ENCODE peak calls at places on chromosomes 2 and 18, in five cellular contexts. J, M, H, G and W are unnamed samples. For H3K27me3 and H3K36me3, the result is how much of the 10 kb centered on the place peaks cover.

GRCh38 chr2:199932312-199932855 is 21.3 kb downstream of the C2orf69 start:
- DNase-seq in H (no peak), J (no peak), G (no peak), M (no peak), W (no peak)

GRCh38 chr2:63792523-63792922 is 49.2 kb upstream of the UGP2 start:
- DNase-seq in J (no peak), M (no peak), H (no peak), G (no peak), W (no peak)

GRCh38 chr2:86042256-86043168 is 63.2 kb downstream of the POLR1A start:
- DNase-seq in H (no peak), M (peak), G (no peak), J (no peak), W (no peak)

GRCh38 chr2:226760412-226761194 is 39.0 kb downstream of the IRS1 start:
- DNase-seq in G (no peak), M (no peak), J (no peak), H (no peak), W (no peak)

GRCh38 chr2:28340312-28341202 is 52.1 kb upstream of the FOSL2 start:
- DNase-seq in J (no peak), H (no peak), G (no peak), M (peak), W (peak)

GRCh38 chr2:74513605-74514367 is 464 bp upstream of the TLX2 start:
- DNase-seq in M (peak), J (peak), H (no peak), G (no peak), W (peak)

GRCh38 chr2:45278345-45279078 is 269.3 kb upstream of the SIX2 start:
- DNase-seq in M (no peak), J (no peak), H (no peak), G (no peak), W (no peak)

GRCh38 chr18:3451989-3452749 is 2.2 kb downstream of the TGIF1 start:
- DNase-seq in G (peak), M (peak), J (peak), H (no peak), W (peak)

GRCh38 chr2:182144780-182145170 is 159.1 kb downstream of the PPP1R1C start:
- DNase-seq in J (no peak), H (no peak), G (no peak), M (no peak), W (peak)

GRCh38 chr2:149991576-149991975 is 404.0 kb upstream of the MMADHC start:
- DNase-seq in G (no peak), J (no peak), H (no peak), M (no peak), W (no peak)

GRCh38 chr2:235105821-235106359 is 154.1 kb downstream of the SH3BP4 start:
- DNase-seq in H (no peak), M (no peak), J (no peak), G (no peak), W (no peak)

GRCh38 chr18:8947576-8947975 is 154.9 kb upstream of the NDUFV2 start:
- DNase-seq in H (no peak), M (no peak), G (no peak), J (no peak), W (no peak)

GRCh38 chr2:142867161-142867560 is 10.3 kb upstream of the KYNU start:
- DNase-seq in G (no peak), M (no peak), H (no peak), J (no peak), W (no peak)

GRCh38 chr2:17309741-17310339 is 208.4 kb downstream of the RAD51AP2 start:
- DNase-seq in H (peak), J (peak), M (no peak), G (no peak), W (no peak)

GRCh38 chr2:201952212-201952611 is 81.4 kb upstream of the FZD7 start:
- DNase-seq in H (no peak), M (peak), J (no peak), G (no peak), W (no peak)

GRCh38 chr2:233101826-233102225 is 41.7 kb downstream of the INPP5D start:
- DNase-seq in H (no peak), M (no peak), G (no peak), J (no peak), W (no peak)

GRCh38 chr18:9951022-9951859 is 37.4 kb downstream of the VAPA start:
- DNase-seq in H (peak), M (no peak), G (no peak), J (peak), W (no peak)

GRCh38 chr18:22432672-22433137 is 15.0 kb upstream of the CTAGE1 start:
- DNase-seq in J (no peak), G (peak), M (peak), H (no peak), W (peak)

GRCh38 chr2:176682278-176682677 is 413.0 kb downstream of the MTX2 start:
- DNase-seq in H (no peak), M (no peak), G (no peak), J (no peak), W (no peak)

GRCh38 chr2:75592028-75592427 is 31.3 kb upstream of the EVA1A start:
- DNase-seq in G (no peak), H (no peak), M (no peak), J (no peak), W (no peak)

GRCh38 chr18:77552945-77553344 is 303.3 kb downstream of the GALR1 start:
- DNase-seq in G (no peak), M (no peak), J (no peak), H (no peak), W (no peak)

GRCh38 chr2:187550797-187551306 is 3.4 kb downstream of the TFPI start:
- DNase-seq in M (no peak), G (no peak), J (no peak), H (no peak), W (no peak)

GRCh38 chr2:26847663-26848335 is at the start of gene DPYSL5:
- DNase-seq in H (no peak), G (no peak), M (no peak), J (peak), W (peak)

GRCh38 chr18:34592961-34593382 is 117.1 kb upstream of the DTNA start:
- DNase-seq in J (peak), G (peak), H (no peak), M (peak), W (peak)

GRCh38 chr2:232512557-232512956 is 7.6 kb upstream of the PRSS56 start:
- DNase-seq in J (peak), G (no peak), H (no peak), M (no peak), W (no peak)

GRCh38 chr2:115763601-115764000 is 1321.2 kb downstream of the DPP10 start:
- DNase-seq in G (no peak), J (no peak), M (no peak), H (no peak), W (no peak)

GRCh38 chr2:85606116-85606455 is 3.6 kb upstream of the TMEM150A start:
- DNase-seq in G (no peak), H (no peak), M (no peak), J (no peak), W (no peak)

GRCh38 chr2:151640087-151640486 is 94.2 kb downstream of the NEB start:
- DNase-seq in G (no peak), H (no peak), M (no peak), J (no peak), W (no peak)

GRCh38 chr18:74006160-74006559 is 141.5 kb downstream of the FBXO15 start:
- DNase-seq in H (no peak), G (no peak), M (no peak), J (no peak), W (no peak)

GRCh38 chr18:59569321-59569720 is 127.9 kb downstream of the CCBE1 start:
- DNase-seq in J (no peak), G (no peak), M (no peak), H (no peak), W (no peak)

GRCh38 chr2:158777077-158777476 is 18.0 kb upstream of the DAPL1 start:
- DNase-seq in J (no peak), G (no peak), H (no peak), M (no peak), W (no peak)

GRCh38 chr2:202486351-202486750 is 110.2 kb downstream of the BMPR2 start:
- DNase-seq in J (no peak), M (no peak), H (no peak), G (no peak), W (no peak)

GRCh38 chr2:188601391-188601790 is 309.7 kb downstream of the GULP1 start:
- DNase-seq in H (no peak), M (no peak), J (peak), G (no peak), W (no peak)

GRCh38 chr18:48139427-48140347 is 209.2 kb upstream of the SMAD2 start:
- DNase-seq in G (no peak), J (no peak), M (peak), H (no peak), W (no peak)

GRCh38 chr18:41378628-41379027 is 576.4 kb upstream of the PIK3C3 start:
- DNase-seq in H (no peak), G (no peak), J (peak), M (no peak), W (no peak)

GRCh38 chr18:50562686-50563085 is 2.8 kb downstream of the MAPK4 start:
- DNase-seq in J (no peak), G (no peak), M (no peak), H (no peak), W (no peak)

GRCh38 chr18:50559750-50560680 is at the start of gene MAPK4:
- DNase-seq in M (peak), J (peak), H (peak), G (peak), W (no peak)

GRCh38 chr18:50560681-50561629 is 1.1 kb downstream of the MAPK4 start:
- DNase-seq in H (no peak), J (peak), M (no peak), G (no peak), W (no peak)

GRCh38 chr18:50558948-50559749 is 738 bp upstream of the MAPK4 start:
- DNase-seq in G (no peak), J (peak), H (no peak), M (no peak), W (no peak)

DNA sequence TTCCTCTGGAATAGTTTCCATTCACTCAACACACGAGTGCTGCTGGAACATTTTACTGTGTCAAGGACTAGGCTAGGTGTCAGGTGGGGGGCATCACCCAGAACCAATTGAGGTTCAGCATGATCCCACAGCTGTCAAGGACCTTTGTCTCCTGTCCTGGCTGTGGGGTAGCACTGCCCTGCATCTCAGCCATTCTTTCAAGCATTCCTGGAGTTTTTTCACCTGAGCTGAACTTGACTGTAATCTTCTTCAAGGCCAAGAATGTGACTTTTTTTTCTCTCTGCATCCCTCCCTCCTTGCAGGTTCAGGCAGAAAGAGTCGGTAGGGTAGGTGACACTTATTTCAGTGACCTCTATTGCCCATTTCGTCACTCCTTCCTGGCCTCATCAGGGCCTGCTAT is 3.5 kb downstream of the MAPK4 start:
- DNase-seq in M (no peak), G (no peak), J (no peak), H (no peak), W (no peak)
- H3K27me3 ChIP-seq in M (under half), G (under half), J (under half), H (under half), W (under half)

GRCh38 chr2:15359716-15360531 is 201.2 kb downstream of the NBAS start:
- DNase-seq in J (no peak), H (no peak), G (no peak), M (no peak), W (no peak)
- H3K4me3 ChIP-seq in J (no peak), H (no peak), G (no peak), M (no peak), W (no peak)

GRCh38 chr2:196442211-196442610 is 197.3 kb upstream of the CCDC150 start:
- DNase-seq in M (no peak), G (no peak), H (no peak), J (no peak), W (no peak)

GRCh38 chr2:196448680-196449079 is 190.8 kb upstream of the CCDC150 start:
- DNase-seq in M (no peak), G (no peak), H (no peak), J (no peak), W (no peak)

GRCh38 chr2:196449083-196449482 is 190.4 kb upstream of the CCDC150 start:
- DNase-seq in M (no peak), G (no peak), J (no peak), H (no peak), W (no peak)

GRCh38 chr2:196444442-196444841 is 195.1 kb upstream of the CCDC150 start:
- DNase-seq in H (no peak), G (no peak), J (no peak), M (no peak), W (no peak)

DNA sequence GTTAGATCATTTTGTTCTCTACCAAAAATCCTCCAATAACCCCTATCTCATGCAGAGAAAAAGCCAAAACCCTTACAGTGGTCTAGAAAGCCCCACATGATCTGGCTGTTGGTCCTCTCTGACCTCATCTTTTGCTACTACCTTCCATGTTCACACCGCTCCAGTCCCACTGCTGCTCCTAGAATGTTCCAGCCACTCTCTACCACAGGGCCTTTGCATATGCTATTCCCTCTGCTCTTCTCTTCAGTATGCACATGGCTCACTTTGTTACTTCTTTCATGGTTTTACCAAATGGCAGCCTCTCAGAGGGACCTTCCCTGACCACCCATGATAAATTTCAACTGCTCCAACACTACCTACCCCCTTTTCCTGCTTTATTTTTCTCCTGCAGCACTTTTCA is 193.5 kb upstream of the CCDC150 start:
- DNase-seq in H (no peak), J (no peak), G (no peak), M (no peak), W (no peak)
- H3K36me3 ChIP-seq in H (under half), J (under half), G (under half), M (under half), W (under half)

GRCh38 chr18:13289501-13290205 is 71.1 kb downstream of the LDLRAD4 start:
- DNase-seq in G (peak), H (no peak), M (no peak), J (no peak), W (no peak)
- H3K27me3 ChIP-seq in G (under half), H (under half), M (under half), J (under half), W (under half)

DNA sequence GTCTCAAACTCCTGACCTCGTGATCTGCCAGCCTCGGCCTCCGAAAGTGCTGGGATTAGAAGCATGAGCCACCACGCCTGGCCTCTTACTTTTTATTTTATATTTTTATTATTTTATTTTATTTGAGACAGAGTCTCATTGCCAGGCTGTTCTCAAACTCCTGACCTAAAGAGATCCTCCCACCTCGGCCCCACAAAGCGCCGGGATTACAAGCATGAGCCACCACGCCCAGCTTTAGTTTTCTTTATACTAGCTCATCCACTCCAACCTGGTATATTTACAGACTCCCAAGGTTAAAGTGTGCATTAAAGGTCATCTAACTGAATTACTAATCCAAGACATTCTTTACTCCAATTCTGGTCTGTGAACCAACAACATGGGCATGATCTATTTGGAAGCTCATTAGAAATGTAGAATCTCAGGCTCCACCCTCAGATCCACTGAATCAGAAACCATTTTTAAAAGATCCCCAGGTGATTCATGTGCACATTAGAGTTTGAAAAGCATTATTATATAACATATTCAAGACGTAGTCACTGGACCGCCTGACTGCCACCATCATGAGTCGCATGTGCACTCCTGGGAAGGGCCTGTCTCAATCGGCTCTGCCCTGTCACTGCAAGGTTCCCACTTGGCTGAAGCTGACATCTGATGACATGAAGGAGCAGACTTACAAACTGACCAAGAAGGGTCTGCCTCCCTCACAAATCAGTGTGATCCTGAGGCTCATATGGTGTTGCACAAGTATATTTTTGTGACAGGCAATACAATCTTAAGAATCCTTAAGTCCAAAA is 26.6 kb downstream of the ATAD2B start:
- DNase-seq in J (peak), G (no peak), H (no peak), M (no peak), W (no peak)
- H3K4me3 ChIP-seq in J (no peak), G (no peak), H (no peak), M (no peak), W (no peak)

DNA sequence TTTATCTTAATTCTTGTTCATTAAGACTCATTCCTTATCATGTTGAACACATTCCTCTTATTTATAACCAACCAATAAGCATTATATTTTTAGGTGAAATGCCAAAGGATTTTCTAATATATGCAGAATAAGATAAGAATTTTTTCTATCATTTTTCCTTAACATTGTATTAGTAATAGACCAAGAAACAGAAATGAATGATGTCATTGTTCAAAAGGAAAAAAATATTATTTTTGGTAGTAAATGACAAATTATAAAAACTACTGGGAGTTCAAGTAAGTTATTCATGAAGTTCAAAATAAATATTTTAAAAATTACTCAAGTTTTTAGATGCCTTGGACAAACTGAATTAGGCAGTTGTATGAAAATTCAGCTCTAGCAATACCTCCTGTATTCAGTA is 25.5 kb downstream of the DCAF17 start:
- DNase-seq in H (no peak), J (no peak), G (no peak), M (no peak), W (no peak)
- H3K36me3 ChIP-seq in H (under half), J (under half), G (under half), M (under half), W (under half)